ENCODE peak calls at places on chromosomes 12 and 14, in six cellular contexts. E is lung microvascular endothelial cell, L is type B pancreatic cell, W is fibroblast of mammary gland, K is SK-N-SH, M is anterior cingulate cortex. C is an unnamed sample.

GRCh38 chr12:104562763-104563162 is 106.0 kb downstream of the CHST11 start:
- DNase-seq in E (no peak), L (no peak), W (no peak), K (no peak), M (no peak), C (no peak)

GRCh38 chr14:68734231-68734732 is 58.6 kb downstream of the ZFP36L1 start:
- DNase-seq in E (no peak), L (no peak), W (no peak), K (no peak), M (no peak), C (no peak)

GRCh38 chr12:50351120-50352043 is 45.0 kb downstream of the FAM186A start:
- DNase-seq in E (no peak), L (no peak), W (peak), K (no peak), M (no peak), C (peak)

GRCh38 chr14:31934767-31935266 is 142.3 kb upstream of the ARHGAP5 start:
- DNase-seq in E (peak), L (no peak), W (peak), K (peak), M (no peak), C (peak)

GRCh38 chr14:21163721-21164120 is 7.9 kb upstream of the OR5AU1 start:
- DNase-seq in E (no peak), L (no peak), W (no peak), K (no peak), M (no peak), C (no peak)

GRCh38 chr14:99716091-99716849 is 32.2 kb downstream of the CYP46A1 start:
- DNase-seq in E (no peak), L (peak), W (no peak), K (no peak), M (no peak), C (no peak)

GRCh38 chr12:47736877-47737676 is 11.8 kb upstream of the ENDOU start:
- DNase-seq in E (no peak), L (no peak), W (peak), K (peak), M (peak), C (peak)

GRCh38 chr12:4506870-4507269 is 31.8 kb upstream of the RAD51AP1 start:
- DNase-seq in E (no peak), L (no peak), W (peak), K (no peak), M (no peak), C (no peak)

GRCh38 chr12:6582959-6583358 is 14.9 kb upstream of the NOP2 start:
- DNase-seq in E (no peak), L (no peak), W (no peak), K (no peak), M (no peak), C (no peak)

GRCh38 chr14:75821828-75822521 is 159.8 kb downstream of the TGFB3 start:
- DNase-seq in E (no peak), L (no peak), W (peak), K (no peak), M (no peak), C (no peak)

GRCh38 chr14:55353686-55354467 is 57.8 kb downstream of the ATG14 start:
- DNase-seq in E (no peak), L (no peak), W (no peak), K (no peak), M (no peak), C (no peak)

GRCh38 chr12:12807970-12808702 is 5.0 kb upstream of the DDX47 start:
- DNase-seq in E (peak), L (no peak), W (peak), K (no peak), M (no peak), C (no peak)

GRCh38 chr12:46217686-46218508 is 50.9 kb downstream of the SLC38A1 start:
- DNase-seq in E (no peak), L (no peak), W (no peak), K (no peak), M (no peak), C (no peak)

GRCh38 chr14:75279153-75279738 is 618 bp downstream of the FOS start:
- DNase-seq in E (peak), L (no peak), W (peak), K (peak), M (peak), C (peak)

GRCh38 chr12:66693901-66694513 is 15.1 kb upstream of the GRIP1 start:
- DNase-seq in E (peak), L (no peak), W (peak), K (peak), M (no peak), C (peak)

GRCh38 chr14:49946320-49947141 is 53.6 kb downstream of the ARF6 start:
- DNase-seq in E (peak), L (no peak), W (peak), K (peak), M (no peak), C (peak)

GRCh38 chr14:59020382-59020781 is 168.1 kb upstream of the DAAM1 start:
- DNase-seq in E (peak), L (no peak), W (peak), K (peak), M (no peak), C (peak)

GRCh38 chr14:76196980-76197379 is 45.3 kb downstream of the GPATCH2L start:
- DNase-seq in E (no peak), L (no peak), W (no peak), K (no peak), M (no peak), C (no peak)

GRCh38 chr12:106133136-106134087 is 5.3 kb downstream of the NUAK1 start:
- DNase-seq in E (no peak), L (no peak), W (peak), K (no peak), M (no peak), C (no peak)

GRCh38 chr14:68018598-68018997 is 199.0 kb downstream of the RAD51B start:
- DNase-seq in E (no peak), L (no peak), W (peak), K (no peak), M (no peak), C (no peak)

GRCh38 chr12:30982413-30982812 is 55.9 kb downstream of the TSPAN11 start:
- DNase-seq in E (peak), L (no peak), W (no peak), K (no peak), M (no peak), C (no peak)

GRCh38 chr12:122995503-122996187 is 15.2 kb downstream of the ARL6IP4 start:
- DNase-seq in E (peak), L (no peak), W (peak), K (no peak), M (no peak), C (no peak)

GRCh38 chr12:78698747-78699146 is 165.8 kb upstream of the SYT1 start:
- DNase-seq in E (no peak), L (no peak), W (peak), K (no peak), M (no peak), C (no peak)

GRCh38 chr12:12612403-12612802 is 727 bp downstream of the CREBL2 start:
- DNase-seq in E (peak), L (no peak), W (peak), K (peak), M (no peak), C (no peak)

GRCh38 chr14:80464531-80465149 is 253.3 kb upstream of the DIO2 start:
- DNase-seq in E (no peak), L (no peak), W (no peak), K (no peak), M (no peak), C (no peak)

GRCh38 chr12:120235369-120236123 is 30.0 kb downstream of the PXN start:
- DNase-seq in E (no peak), L (no peak), W (peak), K (no peak), M (no peak), C (no peak)

GRCh38 chr14:29320261-29320660 is 553.7 kb downstream of the FOXG1 start:
- DNase-seq in E (no peak), L (no peak), W (no peak), K (no peak), M (no peak), C (no peak)

GRCh38 chr12:50579757-50580267 is 75.0 kb downstream of the DIP2B start:
- DNase-seq in E (no peak), L (no peak), W (peak), K (no peak), M (no peak), C (no peak)

GRCh38 chr14:93234798-93235197 is 27.7 kb downstream of the UBR7 start:
- DNase-seq in E (peak), L (no peak), W (peak), K (no peak), M (no peak), C (no peak)

GRCh38 chr12:5708371-5708770 is 236.7 kb downstream of the ANO2 start:
- DNase-seq in E (no peak), L (no peak), W (no peak), K (no peak), M (no peak), C (no peak)

GRCh38 chr12:65685514-65685913 is 138.8 kb upstream of the HMGA2 start:
- DNase-seq in E (peak), L (no peak), W (peak), K (peak), M (no peak), C (no peak)

GRCh38 chr12:99959549-99960170 is 25.1 kb downstream of the ANKS1B start:
- DNase-seq in E (peak), L (no peak), W (peak), K (peak), M (no peak), C (no peak)

C was measured in BE2C.